ENCODE peak calls at places on chromosome 9, in eight cellular contexts. V, O, F, K, I, G, L and T are unnamed samples.

GRCh38 chr9:91837982-91838731 is 111.9 kb downstream of the ROR2 start:
- DNase-seq in V (peak; percentile 69), O (no peak), F (peak; percentile 91), K (peak; percentile 77), I (peak; percentile 46), G (peak; percentile 55), L (no peak), T (no peak)

GRCh38 chr9:3874472-3875370 is 348.9 kb upstream of the RFX3 start:
- DNase-seq in V (no peak), O (no peak), F (no peak), K (no peak), I (no peak), G (no peak), L (no peak), T (no peak)

GRCh38 chr9:79377315-79377855 is 194.4 kb upstream of the TLE4 start:
- DNase-seq in V (no peak), O (no peak), F (no peak), K (no peak), I (peak; percentile 27), G (no peak), L (no peak), T (no peak)

GRCh38 chr9:128733256-128733655 is 9.3 kb upstream of the ZDHHC12 start:
- DNase-seq in V (peak; percentile 57), O (no peak), F (peak; percentile 79), K (no peak), I (peak; percentile 76), G (peak; percentile 46), L (no peak), T (peak; percentile 94)

GRCh38 chr9:136331030-136331429 is 3.7 kb downstream of the GPSM1 start:
- DNase-seq in V (no peak), O (no peak), F (peak; percentile 39), K (no peak), I (no peak), G (no peak), L (no peak), T (no peak)

GRCh38 chr9:136625101-136626065 is 37.3 kb upstream of the EGFL7 start:
- DNase-seq in V (peak; percentile 76), O (no peak), F (peak; percentile 95), K (peak; percentile 92), I (peak; percentile 51), G (no peak), L (peak; percentile 35), T (no peak)

GRCh38 chr9:78669591-78669990 is 372.7 kb downstream of the PSAT1 start:
- DNase-seq in V (no peak), O (no peak), F (no peak), K (no peak), I (no peak), G (no peak), L (no peak), T (no peak)

GRCh38 chr9:88880194-88880593 is 111.1 kb upstream of the S1PR3 start:
- DNase-seq in V (no peak), O (no peak), F (no peak), K (no peak), I (no peak), G (no peak), L (no peak), T (no peak)

GRCh38 chr9:69151506-69151905 is 22.6 kb upstream of the TJP2 start:
- DNase-seq in V (no peak), O (no peak), F (no peak), K (no peak), I (no peak), G (no peak), L (no peak), T (no peak)

GRCh38 chr9:27124151-27124550 is 15.1 kb downstream of the TEK start:
- DNase-seq in V (no peak), O (no peak), F (no peak), K (no peak), I (peak; percentile 12), G (peak; percentile 80), L (no peak), T (no peak)

GRCh38 chr9:10443805-10444204 is 169.0 kb downstream of the PTPRD start:
- DNase-seq in V (no peak), O (no peak), F (no peak), K (no peak), I (no peak), G (no peak), L (no peak), T (no peak)

GRCh38 chr9:109974918-109975276 is 194.9 kb downstream of the PALM2AKAP2 start:
- DNase-seq in V (no peak), O (no peak), F (no peak), K (no peak), I (no peak), G (no peak), L (no peak), T (no peak)

GRCh38 chr9:125544474-125544873 is 162.5 kb downstream of the MAPKAP1 start:
- DNase-seq in V (no peak), O (no peak), F (no peak), K (no peak), I (no peak), G (no peak), L (no peak), T (no peak)

GRCh38 chr9:121558423-121558950 is 58.8 kb upstream of the GGTA1 start:
- DNase-seq in V (no peak), O (no peak), F (no peak), K (no peak), I (no peak), G (no peak), L (no peak), T (no peak)

GRCh38 chr9:91180240-91180929 is 181.3 kb downstream of the AUH start:
- DNase-seq in V (no peak), O (no peak), F (no peak), K (no peak), I (no peak), G (no peak), L (no peak), T (no peak)

GRCh38 chr9:89872913-89873707 is 268.3 kb downstream of the GADD45G start:
- DNase-seq in V (no peak), O (no peak), F (peak; percentile 68), K (peak; percentile 64), I (no peak), G (no peak), L (no peak), T (no peak)

GRCh38 chr9:33517373-33517772 is 6.7 kb upstream of the ANKRD18B start:
- DNase-seq in V (no peak), O (no peak), F (no peak), K (no peak), I (peak; percentile 82), G (no peak), L (no peak), T (no peak)

DNA sequence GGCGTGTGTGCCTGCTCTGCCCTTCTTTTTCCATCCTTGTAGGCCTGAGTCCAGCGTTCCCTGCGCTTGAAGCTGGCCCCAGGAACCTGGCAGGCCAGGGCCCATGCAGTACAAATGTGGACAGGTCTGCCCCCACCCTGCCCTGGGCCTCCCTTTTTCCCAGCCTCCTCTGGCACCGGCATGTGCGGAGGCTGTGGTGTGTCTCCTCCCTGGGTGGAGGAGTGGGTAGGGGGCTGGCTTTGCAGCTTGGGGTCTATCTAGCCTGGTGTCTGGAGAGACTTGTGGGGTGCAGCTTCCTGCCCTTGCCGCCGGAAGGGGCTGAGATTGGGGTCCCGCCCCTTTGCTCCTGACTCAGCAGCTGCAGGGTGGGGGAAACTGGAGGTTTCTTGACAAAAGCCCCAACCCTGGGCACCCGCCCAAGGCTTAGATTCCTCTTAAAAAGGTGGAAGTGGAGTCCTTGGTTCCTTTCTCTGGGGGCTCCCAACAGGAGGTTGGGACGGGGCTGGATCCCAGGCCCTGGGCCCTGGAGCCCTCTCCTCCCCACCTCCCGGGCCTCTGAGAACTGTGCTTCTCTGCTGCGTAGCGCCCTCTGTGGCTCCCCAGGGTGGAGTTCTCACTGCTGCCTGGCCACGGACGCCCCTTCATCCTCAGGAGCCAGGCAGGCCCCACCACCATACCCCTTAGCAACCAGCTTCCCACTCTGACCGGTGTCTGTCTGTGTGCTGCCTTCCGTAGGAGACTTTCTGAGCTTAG is 18.0 kb downstream of the RXRA start:
- DNase-seq in V (peak; percentile 68), O (peak; percentile 17), F (peak; percentile 89), K (no peak), I (no peak), G (no peak), L (no peak), T (no peak)
- H3K4me1 ChIP-seq in V (peaks cover 100% of the 10 kb centered on the region), O (no peaks in the 10 kb centered on the region), F (peaks cover 40% of the 10 kb centered on the region), K (no peaks in the 10 kb centered on the region), I (no peaks in the 10 kb centered on the region), G (peaks cover 3% of the 10 kb centered on the region), L (peaks cover 62% of the 10 kb centered on the region), T (no peaks in the 10 kb centered on the region)

GRCh38 chr9:133118568-133118967 is 2.5 kb downstream of the RALGDS start:
- DNase-seq in V (no peak), O (no peak), F (no peak), K (no peak), I (no peak), G (no peak), L (no peak), T (no peak)
- H3K27ac ChIP-seq in V (peak overlapping the region; percentile 90), O (no peak overlapping the region), F (peak overlapping the region; percentile 14), K (no peak overlapping the region), I (no peak overlapping the region), G (no peak overlapping the region), L (no peak overlapping the region), T (no peak overlapping the region)

GRCh38 chr9:95071450-95071849 is 246.1 kb downstream of the FANCC start:
- DNase-seq in V (no peak), O (no peak), F (no peak), K (peak; percentile 41), I (no peak), G (no peak), L (no peak), T (no peak)
- H3K4me1 ChIP-seq in V (peaks cover 90% of the 10 kb centered on the region), O (no peaks in the 10 kb centered on the region), F (peaks cover 26% of the 10 kb centered on the region), K (peaks cover 12% of the 10 kb centered on the region), I (peaks cover 19% of the 10 kb centered on the region), G (no peaks in the 10 kb centered on the region), L (peaks cover 62% of the 10 kb centered on the region), T (peaks cover 1% of the 10 kb centered on the region)

GRCh38 chr9:16207161-16207560 is 654.3 kb downstream of the CCDC171 start:
- DNase-seq in V (peak; percentile 46), O (no peak), F (peak; percentile 78), K (no peak), I (peak; percentile 49), G (no peak), L (no peak), T (no peak)
- H3K27ac ChIP-seq in V (no peak overlapping the region), O (no peak overlapping the region), F (no peak overlapping the region), K (no peak overlapping the region), I (no peak overlapping the region), G (no peak overlapping the region), L (no peak overlapping the region), T (no peak overlapping the region)